ENCODE peak calls at places on chromosomes 12 and 14, in ten cellular contexts. A, E, N, D, R, W, Z, P, Q and L are unnamed samples.

GRCh38 chr12:14975451-14975850 is 2.6 kb downstream of the PDE6H start:
- DNase-seq in A (no peak), E (no peak), N (no peak), D (no peak), R (no peak), W (no peak), Z (no peak), P (no peak), Q (no peak), L (no peak)

GRCh38 chr12:54658306-54659264 is 10.4 kb upstream of the DCD start:
- DNase-seq in A (peak), E (peak), N (peak), D (peak), R (peak), W (no peak), Z (peak), P (no peak), Q (peak), L (no peak)

GRCh38 chr14:50675597-50675996 is 7.5 kb upstream of the SAV1 start:
- DNase-seq in A (no peak), E (no peak), N (no peak), D (no peak), R (no peak), W (no peak), Z (no peak), P (no peak), Q (no peak), L (no peak)

GRCh38 chr14:57417228-57417627 is 26.8 kb downstream of the NAA30 start:
- DNase-seq in A (no peak), E (no peak), N (no peak), D (no peak), R (no peak), W (no peak), Z (no peak), P (no peak), Q (no peak), L (no peak)

GRCh38 chr12:104281636-104282035 is 21.9 kb upstream of the EID3 start:
- DNase-seq in A (no peak), E (no peak), N (no peak), D (no peak), R (no peak), W (no peak), Z (no peak), P (no peak), Q (no peak), L (no peak)

GRCh38 chr14:68630081-68630571 is 162.7 kb downstream of the ZFP36L1 start:
- DNase-seq in A (no peak), E (peak), N (no peak), D (no peak), R (no peak), W (no peak), Z (no peak), P (no peak), Q (no peak), L (no peak)

GRCh38 chr12:55713721-55714120 is 2.1 kb upstream of the BLOC1S1 start:
- DNase-seq in A (no peak), E (no peak), N (no peak), D (no peak), R (no peak), W (no peak), Z (no peak), P (no peak), Q (no peak), L (no peak)

GRCh38 chr12:18414671-18415070 is 153.4 kb downstream of the PIK3C2G start:
- DNase-seq in A (no peak), E (no peak), N (no peak), D (no peak), R (no peak), W (no peak), Z (no peak), P (no peak), Q (no peak), L (no peak)

GRCh38 chr14:83023369-83023768 is 1489.7 kb upstream of the SEL1L start:
- DNase-seq in A (no peak), E (no peak), N (no peak), D (no peak), R (no peak), W (no peak), Z (no peak), P (no peak), Q (no peak), L (no peak)

GRCh38 chr12:116534341-116535121 is 24.6 kb upstream of the MAP1LC3B2 start:
- DNase-seq in A (no peak), E (peak), N (peak), D (peak), R (no peak), W (no peak), Z (peak), P (no peak), Q (no peak), L (no peak)

GRCh38 chr14:57383125-57383524 is 7.3 kb upstream of the NAA30 start:
- DNase-seq in A (no peak), E (no peak), N (no peak), D (no peak), R (no peak), W (no peak), Z (no peak), P (no peak), Q (no peak), L (no peak)

GRCh38 chr14:73758392-73759182 is 44.4 kb upstream of the PNMA1 start:
- DNase-seq in A (peak), E (peak), N (peak), D (peak), R (peak), W (peak), Z (peak), P (peak), Q (peak), L (peak)

GRCh38 chr12:51871918-51872688 is 15.8 kb upstream of the ANKRD33 start:
- DNase-seq in A (no peak), E (peak), N (peak), D (no peak), R (no peak), W (no peak), Z (no peak), P (no peak), Q (no peak), L (no peak)

GRCh38 chr14:86462193-86462592 is 932.2 kb downstream of the FLRT2 start:
- DNase-seq in A (no peak), E (no peak), N (no peak), D (no peak), R (no peak), W (no peak), Z (no peak), P (no peak), Q (no peak), L (no peak)

GRCh38 chr12:62631531-62632520 is 165.2 kb downstream of the MON2 start:
- DNase-seq in A (no peak), E (peak), N (peak), D (no peak), R (peak), W (no peak), Z (no peak), P (peak), Q (no peak), L (peak)

GRCh38 chr14:93894992-93895391 is 32.2 kb upstream of the FAM181A start:
- DNase-seq in A (no peak), E (peak), N (peak), D (no peak), R (no peak), W (no peak), Z (no peak), P (no peak), Q (no peak), L (no peak)

GRCh38 chr14:24436355-24437019 is 6.1 kb downstream of the SDR39U1 start:
- DNase-seq in A (peak), E (peak), N (peak), D (peak), R (peak), W (peak), Z (peak), P (no peak), Q (no peak), L (no peak)

GRCh38 chr12:87982208-87982607 is 47.0 kb downstream of the C12orf50 start:
- DNase-seq in A (no peak), E (no peak), N (no peak), D (no peak), R (no peak), W (no peak), Z (no peak), P (no peak), Q (no peak), L (no peak)

GRCh38 chr12:4270670-4271432 is 2.7 kb upstream of the CCND2 start:
- DNase-seq in A (peak), E (peak), N (peak), D (no peak), R (peak), W (peak), Z (no peak), P (peak), Q (no peak), L (peak)

GRCh38 chr14:22900088-22900799 is 17.2 kb downstream of the REM2 start:
- DNase-seq in A (no peak), E (peak), N (no peak), D (peak), R (peak), W (peak), Z (peak), P (no peak), Q (peak), L (no peak)

GRCh38 chr12:115710104-115710564 is 567.4 kb downstream of the MED13L start:
- DNase-seq in A (no peak), E (no peak), N (no peak), D (peak), R (no peak), W (no peak), Z (no peak), P (peak), Q (no peak), L (no peak)

GRCh38 chr12:24902521-24903304 is 46.2 kb downstream of the BCAT1 start:
- DNase-seq in A (no peak), E (peak), N (peak), D (no peak), R (no peak), W (no peak), Z (no peak), P (no peak), Q (no peak), L (no peak)

GRCh38 chr12:66405395-66405794 is 103.1 kb downstream of the HELB start:
- DNase-seq in A (no peak), E (no peak), N (no peak), D (no peak), R (no peak), W (no peak), Z (no peak), P (no peak), Q (no peak), L (no peak)

GRCh38 chr12:29041621-29042020 is 107.5 kb upstream of the FAR2 start:
- DNase-seq in A (no peak), E (no peak), N (no peak), D (no peak), R (no peak), W (no peak), Z (peak), P (no peak), Q (no peak), L (no peak)

GRCh38 chr12:123363743-123364531 is 710 bp downstream of the SBNO1 start:
- DNase-seq in A (peak), E (peak), N (peak), D (no peak), R (peak), W (no peak), Z (peak), P (peak), Q (peak), L (no peak)

GRCh38 chr12:113897406-113897805 is 68.7 kb downstream of the RBM19 start:
- DNase-seq in A (no peak), E (no peak), N (no peak), D (no peak), R (no peak), W (no peak), Z (no peak), P (no peak), Q (no peak), L (no peak)

GRCh38 chr14:24277606-24278321 is 6.4 kb upstream of the RABGGTA start:
- DNase-seq in A (no peak), E (no peak), N (no peak), D (no peak), R (no peak), W (no peak), Z (no peak), P (no peak), Q (no peak), L (no peak)

GRCh38 chr12:4700621-4701026 is 19.6 kb upstream of the GALNT8 start:
- DNase-seq in A (no peak), E (no peak), N (no peak), D (peak), R (no peak), W (no peak), Z (no peak), P (peak), Q (no peak), L (peak)

GRCh38 chr12:59695379-59695778 is 99.5 kb downstream of the SLC16A7 start:
- DNase-seq in A (no peak), E (no peak), N (no peak), D (no peak), R (no peak), W (no peak), Z (no peak), P (no peak), Q (no peak), L (no peak)

GRCh38 chr14:42140001-42140400 is 533.3 kb downstream of the LRFN5 start:
- DNase-seq in A (no peak), E (no peak), N (no peak), D (no peak), R (no peak), W (no peak), Z (no peak), P (no peak), Q (no peak), L (no peak)

GRCh38 chr12:65524666-65525065 is 246.2 kb downstream of the MSRB3 start:
- DNase-seq in A (no peak), E (no peak), N (no peak), D (no peak), R (no peak), W (no peak), Z (no peak), P (no peak), Q (no peak), L (no peak)

GRCh38 chr12:92912052-92912451 is 17.0 kb downstream of the EEA1 start:
- DNase-seq in A (no peak), E (no peak), N (no peak), D (no peak), R (no peak), W (no peak), Z (no peak), P (no peak), Q (no peak), L (no peak)

GRCh38 chr14:65184032-65184764 is 81.9 kb upstream of the MAX start:
- DNase-seq in A (no peak), E (peak), N (no peak), D (no peak), R (no peak), W (no peak), Z (no peak), P (no peak), Q (no peak), L (no peak)